ENCODE peak calls at places on chromosomes 12 and 14, in six cellular contexts. B is heart left ventricle, O is fibroblast of mammary gland, F is HFFc6, P is cardiac muscle cell, C is MCF 10A. S is an unnamed sample.

GRCh38 chr12:107635139-107635538 is 50.5 kb upstream of the PWP1 start:
- DNase-seq in B (no peak), O (no peak), F (no peak), P (peak), C (no peak), S (no peak)

GRCh38 chr12:121871501-121871900 is 12.8 kb upstream of the HPD start:
- DNase-seq in B (no peak), O (no peak), F (no peak), P (no peak), C (no peak), S (no peak)

GRCh38 chr12:49664591-49665146 is 41.3 kb downstream of the PRPF40B start:
- DNase-seq in B (no peak), O (no peak), F (no peak), P (no peak), C (no peak), S (no peak)

GRCh38 chr12:86331012-86331411 is 74.8 kb upstream of the MGAT4C start:
- DNase-seq in B (no peak), O (no peak), F (no peak), P (no peak), C (peak), S (no peak)

GRCh38 chr12:108559748-108560147 is 1.2 kb downstream of the SART3 start:
- DNase-seq in B (no peak), O (no peak), F (no peak), P (no peak), C (no peak), S (no peak)

GRCh38 chr12:57543666-57544065 is 3.3 kb downstream of the DCTN2 start:
- DNase-seq in B (no peak), O (no peak), F (no peak), P (no peak), C (no peak), S (no peak)

GRCh38 chr12:110600254-110600653 is 13.7 kb upstream of the TCTN1 start:
- DNase-seq in B (no peak), O (peak), F (peak), P (peak), C (peak), S (no peak)

GRCh38 chr12:103272949-103273348 is 222.8 kb downstream of the C12orf42 start:
- DNase-seq in B (no peak), O (no peak), F (no peak), P (no peak), C (peak), S (no peak)

GRCh38 chr14:96038558-96038919 is 623 bp upstream of the C14orf132 start:
- DNase-seq in B (no peak), O (peak), F (no peak), P (no peak), C (no peak), S (no peak)

GRCh38 chr12:86772688-86773087 is 516.5 kb upstream of the MGAT4C start:
- DNase-seq in B (no peak), O (peak), F (no peak), P (no peak), C (peak), S (no peak)

GRCh38 chr12:85489194-85489593 is 209.2 kb downstream of the ALX1 start:
- DNase-seq in B (no peak), O (no peak), F (no peak), P (no peak), C (no peak), S (no peak)

GRCh38 chr14:54348001-54348611 is 48.7 kb upstream of the CDKN3 start:
- DNase-seq in B (no peak), O (peak), F (peak), P (peak), C (peak), S (no peak)

GRCh38 chr12:113837059-113837458 is 129.1 kb downstream of the RBM19 start:
- DNase-seq in B (no peak), O (peak), F (peak), P (peak), C (no peak), S (no peak)

GRCh38 chr12:120100630-120101029 is 15.9 kb downstream of the RAB35 start:
- DNase-seq in B (peak), O (peak), F (no peak), P (peak), C (no peak), S (no peak)

GRCh38 chr14:39683711-39684110 is 251.5 kb upstream of the FBXO33 start:
- DNase-seq in B (no peak), O (no peak), F (no peak), P (no peak), C (no peak), S (no peak)

GRCh38 chr14:35402323-35403084 is 2.0 kb downstream of the NFKBIA start:
- DNase-seq in B (no peak), O (no peak), F (no peak), P (no peak), C (peak), S (peak)

GRCh38 chr12:124057691-124058090 is 84.7 kb downstream of the ZNF664 start:
- DNase-seq in B (no peak), O (no peak), F (no peak), P (no peak), C (no peak), S (no peak)

GRCh38 chr14:34782031-34782430 is 67.6 kb upstream of the CFL2 start:
- DNase-seq in B (no peak), O (peak), F (no peak), P (peak), C (no peak), S (no peak)

GRCh38 chr12:81330480-81330879 is 252.6 kb downstream of the ACSS3 start:
- DNase-seq in B (no peak), O (peak), F (no peak), P (no peak), C (peak), S (no peak)

GRCh38 chr12:81329088-81329487 is 251.2 kb downstream of the ACSS3 start:
- DNase-seq in B (no peak), O (peak), F (no peak), P (peak), C (peak), S (no peak)

GRCh38 chr12:81332054-81332453 is 254.2 kb downstream of the ACSS3 start:
- DNase-seq in B (no peak), O (no peak), F (no peak), P (no peak), C (no peak), S (no peak)

DNA sequence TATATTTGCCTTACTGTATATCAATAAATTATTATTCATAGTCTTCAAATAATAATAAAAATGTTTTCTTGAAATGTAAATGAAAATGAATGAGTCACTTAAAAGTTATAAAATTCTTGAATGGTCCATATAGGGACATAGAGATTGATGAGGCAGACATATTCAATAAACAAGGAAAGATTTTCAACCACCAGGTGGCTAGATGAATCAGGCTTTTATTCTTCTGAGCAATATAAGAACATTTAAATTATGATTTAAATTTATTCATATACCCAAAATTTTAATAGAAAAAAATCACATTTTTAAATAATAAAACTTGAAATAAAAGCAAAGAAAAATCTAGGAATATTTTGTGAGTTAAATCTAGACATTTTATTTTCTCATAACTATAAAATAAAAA is 249.6 kb downstream of the ACSS3 start:
- DNase-seq in B (no peak), O (no peak), F (no peak), P (no peak), C (no peak), S (no peak)
- TF ChIP-seq CTCF in B (no peak), O (no peak), F (no peak), P (no peak), C (no peak), S (no peak)

GRCh38 chr14:76101980-76102379 is 49.7 kb upstream of the GPATCH2L start:
- DNase-seq in B (no peak), O (no peak), F (no peak), P (no peak), C (no peak), S (no peak)

GRCh38 chr14:76101384-76101783 is 50.3 kb upstream of the GPATCH2L start:
- DNase-seq in B (no peak), O (peak), F (no peak), P (peak), C (no peak), S (no peak)

GRCh38 chr14:76096257-76096656 is 55.5 kb upstream of the GPATCH2L start:
- DNase-seq in B (no peak), O (no peak), F (no peak), P (no peak), C (no peak), S (no peak)

GRCh38 chr14:76098916-76099675 is 52.6 kb upstream of the GPATCH2L start:
- DNase-seq in B (no peak), O (no peak), F (no peak), P (no peak), C (no peak), S (no peak)

DNA sequence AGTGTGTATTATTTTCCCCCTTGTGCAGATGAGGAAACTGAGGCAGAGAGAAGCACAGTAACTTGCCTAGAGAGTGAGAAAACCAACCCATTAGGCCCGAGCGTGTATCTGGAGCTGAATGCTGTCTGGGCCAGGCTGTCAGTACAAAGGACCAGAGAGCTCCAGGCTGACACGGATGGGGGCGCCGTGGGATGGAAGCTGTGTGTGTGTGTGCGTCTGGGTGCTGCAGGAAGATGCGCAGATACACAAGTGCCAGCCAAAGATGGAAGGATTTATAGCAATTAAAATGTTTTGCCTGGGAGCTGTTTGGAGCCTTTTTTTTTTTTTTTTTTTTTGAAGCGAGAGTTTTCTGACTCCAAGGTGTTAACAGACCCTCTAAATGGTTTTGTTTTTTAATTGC is 53.7 kb upstream of the GPATCH2L start:
- DNase-seq in B (no peak), O (no peak), F (no peak), P (no peak), C (no peak), S (no peak)
- TF ChIP-seq CTCF in B (no peak), O (no peak), F (no peak), P (no peak), C (no peak), S (no peak)

DNA sequence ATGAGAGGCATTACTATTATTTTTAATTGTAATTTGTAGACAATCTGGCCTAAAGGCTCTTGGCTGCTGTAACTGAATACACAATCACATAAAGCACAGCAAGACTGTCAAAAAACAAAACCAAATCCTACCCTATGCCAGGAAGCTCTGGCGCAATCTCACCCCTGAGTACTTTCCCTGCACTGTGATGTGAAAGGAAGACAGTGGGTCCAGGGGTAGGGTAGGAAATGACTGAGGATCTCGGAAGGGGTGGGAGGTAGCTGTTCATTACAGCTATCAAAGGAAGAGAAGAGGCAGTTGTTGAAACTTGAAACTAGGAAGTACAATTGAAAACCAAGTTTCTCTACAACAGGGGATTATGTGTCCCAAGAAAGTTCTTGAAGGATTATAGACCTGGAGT is 202.8 kb downstream of the ANO2 start:
- DNase-seq in B (no peak), O (no peak), F (no peak), P (no peak), C (no peak), S (no peak)
- TF ChIP-seq CTCF in B (no peak), O (no peak), F (no peak), P (no peak), C (no peak), S (no peak)

DNA sequence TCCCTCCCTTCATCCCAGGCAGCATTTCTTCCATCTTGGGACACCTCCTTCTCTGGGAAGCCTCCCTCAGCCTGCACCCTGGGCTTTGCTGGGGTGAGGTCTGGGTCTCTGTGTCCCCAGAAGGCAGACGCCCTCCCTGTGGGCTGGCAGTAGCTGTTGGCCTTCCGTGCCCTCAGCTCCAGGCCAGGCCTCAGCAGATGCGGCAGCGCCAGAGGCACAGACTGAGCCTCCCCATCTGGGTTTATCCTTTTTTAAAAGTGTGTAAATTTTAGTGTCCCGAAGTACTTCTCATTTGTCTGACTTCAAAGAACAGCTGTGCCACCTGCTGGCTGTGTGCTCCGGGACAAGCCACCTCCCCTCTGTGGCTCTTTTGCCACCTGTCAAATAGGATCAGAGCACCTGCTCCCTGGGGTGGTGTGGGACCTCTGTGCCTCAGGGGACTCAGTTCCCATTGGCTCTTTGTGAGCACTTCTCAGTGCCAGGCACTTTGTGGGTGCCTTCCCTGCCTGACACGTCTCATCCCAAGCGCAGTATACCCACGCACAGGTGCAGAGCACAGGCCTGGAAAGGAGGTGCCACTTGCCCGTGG is 11.1 kb downstream of the EXOC3L4 start:
- DNase-seq in B (no peak), O (no peak), F (no peak), P (no peak), C (no peak), S (no peak)
- TF ChIP-seq CTCF in B (no peak), O (no peak), F (no peak), P (no peak), C (no peak), S (no peak)

DNA sequence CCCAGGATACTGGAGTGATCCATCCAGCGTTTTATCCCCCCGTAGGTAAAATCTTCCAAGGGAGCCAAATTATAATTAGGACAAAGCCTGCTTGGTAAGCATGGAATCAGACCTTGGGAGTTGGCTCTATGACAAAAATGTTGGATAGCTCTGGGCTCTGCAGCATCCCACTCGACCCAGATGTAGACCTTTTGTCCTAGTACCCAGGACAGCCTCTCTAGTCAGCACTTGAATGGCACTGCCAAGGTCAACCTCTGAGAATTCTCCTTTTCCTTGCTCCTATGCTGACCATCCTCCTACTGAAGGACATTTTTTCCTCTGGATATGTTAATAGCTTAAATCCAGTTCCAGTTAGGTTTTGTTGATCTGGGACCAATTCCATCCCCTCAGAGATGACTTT is 104.7 kb upstream of the SLC35F4 start:
- DNase-seq in B (no peak), O (no peak), F (no peak), P (no peak), C (no peak), S (no peak)
- TF ChIP-seq CTCF in B (no peak), O (no peak), F (no peak), P (no peak), C (no peak), S (no peak)

GRCh38 chr14:73458219-73458976 is at the start of gene NUMB:
- DNase-seq in B (peak), O (peak), F (peak), P (peak), C (peak), S (peak)
- TF ChIP-seq CTCF in B (peak), O (no peak), F (no peak), P (no peak), C (no peak), S (no peak)

GRCh38 chr14:21042918-21043317 is 756 bp downstream of the RNASE7 start:
- DNase-seq in B (peak), O (no peak), F (no peak), P (no peak), C (peak), S (no peak)

GRCh38 chr14:21041676-21042433 is at the start of gene RNASE7:
- DNase-seq in B (no peak), O (peak), F (peak), P (no peak), C (peak), S (no peak)

GRCh38 chr14:21044106-21044618 is 2.0 kb downstream of the RNASE7 start:
- DNase-seq in B (peak), O (no peak), F (no peak), P (no peak), C (no peak), S (no peak)

GRCh38 chr14:21040370-21040925 is 1.7 kb upstream of the RNASE7 start:
- DNase-seq in B (no peak), O (no peak), F (no peak), P (no peak), C (no peak), S (no peak)

GRCh38 chr14:21043387-21044105 is 1.4 kb downstream of the RNASE7 start:
- DNase-seq in B (no peak), O (no peak), F (no peak), P (no peak), C (no peak), S (no peak)
- TF ChIP-seq CTCF in B (no peak), O (no peak), F (no peak), P (no peak), C (no peak), S (no peak)

GRCh38 chr12:53950441-53950781 is 4.3 kb upstream of the HOXC12 start:
- DNase-seq in B (no peak), O (no peak), F (no peak), P (no peak), C (peak), S (no peak)
- TF ChIP-seq CTCF in B (no peak), O (no peak), F (no peak), P (no peak), C (no peak), S (no peak)

S was measured in natural killer cell.